ENCODE peak calls at places on chromosomes 16 and 17, in six cellular contexts. F is fibroblast of the aortic adventitia, D is SHP77, C is RPMI8226, U is Peyer's patch, E is PC-3. Q is an unnamed sample.
A peak's percentile ranks its signal among the peaks of the same experiment; 100 is the strongest.

GRCh38 chr16:116015-116414 is 22.5 kb downstream of the NPRL3 start:
- DNase-seq in F (no peak), D (no peak), C (no peak), U (no peak), E (no peak), Q (no peak)

GRCh38 chr17:57506253-57506911 is 238.7 kb downstream of the CCDC182 start:
- DNase-seq in F (no peak), D (no peak), C (no peak), U (no peak), E (no peak), Q (no peak)

GRCh38 chr17:8284126-8284525 is 4.3 kb upstream of the RANGRF start:
- DNase-seq in F (no peak), D (no peak), C (no peak), U (no peak), E (no peak), Q (no peak)

GRCh38 chr17:83085103-83085502 is 5.7 kb downstream of the METRNL start:
- DNase-seq in F (no peak), D (no peak), C (no peak), U (no peak), E (no peak), Q (no peak)

GRCh38 chr17:60526726-60527125 is 684 bp upstream of the APPBP2 start:
- DNase-seq in F (peak; percentile 52), D (no peak), C (no peak), U (no peak), E (no peak), Q (no peak)

GRCh38 chr17:77400445-77400870 is 259.7 kb downstream of the SEC14L1 start:
- DNase-seq in F (no peak), D (no peak), C (no peak), U (no peak), E (no peak), Q (no peak)

GRCh38 chr17:14919049-14919545 is 346.0 kb downstream of the PMP22 start:
- DNase-seq in F (no peak), D (no peak), C (no peak), U (no peak), E (no peak), Q (no peak)

GRCh38 chr16:88347656-88348376 is 34.9 kb upstream of the ZNF469 start:
- DNase-seq in F (no peak), D (no peak), C (peak; percentile 19), U (no peak), E (no peak), Q (no peak)